ENCODE peak calls at places on chromosomes 4 and X, in ten cellular contexts. K, I, N, E, J, W, H, V, Q and R are unnamed samples.

GRCh38 chrX:135463937-135464336 is 42.2 kb downstream of the SMIM10L2A start:
- DNase-seq in I (no peak), J (no peak), N (no peak), H (no peak), K (peak; percentile 30), V (no peak), E (no peak), W (no peak), Q (no peak), R (peak; percentile 16)

GRCh38 chr4:122045533-122045932 is 93.7 kb upstream of the TRPC3 start:
- DNase-seq in E (no peak), W (peak; percentile 36), J (no peak), H (no peak), N (peak; percentile 13), I (peak; percentile 97), V (no peak), K (peak; percentile 90), Q (peak; percentile 90), R (no peak)

GRCh38 chr4:106136777-106137331 is 179.2 kb downstream of the TBCK start:
- DNase-seq in H (no peak), I (no peak), V (no peak), W (no peak), N (no peak), Q (no peak), J (no peak), E (no peak), K (no peak), R (no peak)

GRCh38 chr4:163164591-163164990 is 2.1 kb downstream of the NAF1 start:
- DNase-seq in N (no peak), V (no peak), I (no peak), W (no peak), E (no peak), K (peak; percentile 6), Q (no peak), J (no peak), H (no peak), R (peak; percentile 6)

GRCh38 chrX:100654256-100654655 is 10.3 kb downstream of the SRPX2 start:
- DNase-seq in V (no peak), I (no peak), H (peak; percentile 18), Q (no peak), N (no peak), K (no peak), J (no peak), W (peak; percentile 46), E (no peak), R (no peak)

GRCh38 chr4:76639292-76639691 is 204.3 kb downstream of the SHROOM3 start:
- DNase-seq in J (no peak), N (no peak), H (no peak), V (no peak), I (no peak), E (no peak), W (no peak), K (no peak), Q (no peak), R (no peak)

GRCh38 chrX:103734125-103734760 is 23.5 kb downstream of the TMEM31 start:
- DNase-seq in Q (no peak), V (no peak), J (no peak), N (peak; percentile 27), K (peak; percentile 77), H (no peak), W (no peak), E (no peak), I (no peak), R (no peak)

GRCh38 chrX:136210243-136210642 is 41.0 kb downstream of the MAP7D3 start:
- DNase-seq in V (no peak), I (no peak), W (no peak), H (no peak), Q (no peak), E (no peak), K (no peak), N (no peak), J (no peak), R (no peak)

GRCh38 chr4:142334931-142335330 is 511.2 kb downstream of the INPP4B start:
- DNase-seq in K (no peak), E (no peak), J (no peak), W (no peak), H (no peak), I (no peak), V (no peak), Q (no peak), N (no peak), R (no peak)

GRCh38 chr4:18961879-18962278 is 940.3 kb upstream of the LCORL start:
- DNase-seq in Q (no peak), J (no peak), I (no peak), E (no peak), K (no peak), H (no peak), V (no peak), W (no peak), N (no peak), R (no peak)

GRCh38 chr4:10104211-10104990 is 12.2 kb downstream of the WDR1 start:
- DNase-seq in N (no peak), E (no peak), W (no peak), Q (no peak), J (no peak), H (no peak), K (no peak), I (no peak), V (no peak), R (peak; percentile 42)

GRCh38 chr4:144712775-144713174 is 66.8 kb downstream of the HHIP start:
- DNase-seq in H (no peak), I (no peak), K (no peak), Q (no peak), J (no peak), W (no peak), N (no peak), V (no peak), E (no peak), R (no peak)